ENCODE peak calls at places on chromosomes 2 and 18, in nine cellular contexts. One of them, this sample, is unnamed.

GRCh38 chr2:42962521-42962953 is 170.2 kb upstream of the HAAO start:
- DNase-seq in SJSA1: no peak
- DNase-seq in uterus: peak; percentile 52
- DNase-seq in endodermal cell: peak; percentile 40
- DNase-seq in ovary: no peak
- DNase-seq in IMR-90: peak; percentile 39
- DNase-seq in fibroblast of mammary gland: peak; percentile 52
- DNase-seq in left ventricle myocardium inferior: no peak
- DNase-seq in fibroblast of pulmonary artery: peak; percentile 46
- DNase-seq in this sample: no peak

GRCh38 chr18:61545281-61546245 is 212.3 kb downstream of the CDH20 start:
- DNase-seq in SJSA1: no peak
- DNase-seq in uterus: no peak
- DNase-seq in endodermal cell: no peak
- DNase-seq in ovary: no peak
- DNase-seq in IMR-90: no peak
- DNase-seq in fibroblast of mammary gland: no peak
- DNase-seq in left ventricle myocardium inferior: no peak
- DNase-seq in fibroblast of pulmonary artery: no peak
- DNase-seq in this sample: no peak

GRCh38 chr18:73980289-73980979 is 167.2 kb downstream of the FBXO15 start:
- DNase-seq in SJSA1: no peak
- DNase-seq in uterus: no peak
- DNase-seq in endodermal cell: peak; percentile 88
- DNase-seq in ovary: no peak
- DNase-seq in IMR-90: peak; percentile 25
- DNase-seq in fibroblast of mammary gland: peak; percentile 51
- DNase-seq in left ventricle myocardium inferior: no peak
- DNase-seq in fibroblast of pulmonary artery: peak; percentile 22
- DNase-seq in this sample: peak; percentile 27

GRCh38 chr2:84395819-84396218 is 63.3 kb downstream of the SUCLG1 start:
- DNase-seq in SJSA1: no peak
- DNase-seq in uterus: no peak
- DNase-seq in endodermal cell: no peak
- DNase-seq in ovary: no peak
- DNase-seq in IMR-90: peak; percentile 82
- DNase-seq in fibroblast of mammary gland: peak; percentile 56
- DNase-seq in left ventricle myocardium inferior: no peak
- DNase-seq in fibroblast of pulmonary artery: no peak
- DNase-seq in this sample: no peak

GRCh38 chr18:75074196-75075015 is 134.5 kb downstream of the PTGR3 start:
- DNase-seq in SJSA1: no peak
- DNase-seq in uterus: no peak
- DNase-seq in endodermal cell: no peak
- DNase-seq in ovary: no peak
- DNase-seq in IMR-90: no peak
- DNase-seq in fibroblast of mammary gland: no peak
- DNase-seq in left ventricle myocardium inferior: no peak
- DNase-seq in fibroblast of pulmonary artery: no peak
- DNase-seq in this sample: no peak

GRCh38 chr2:67156796-67157195 is 240.3 kb upstream of the ETAA1 start:
- DNase-seq in SJSA1: no peak
- DNase-seq in uterus: no peak
- DNase-seq in endodermal cell: no peak
- DNase-seq in ovary: no peak
- DNase-seq in IMR-90: no peak
- DNase-seq in fibroblast of mammary gland: no peak
- DNase-seq in left ventricle myocardium inferior: no peak
- DNase-seq in fibroblast of pulmonary artery: no peak
- DNase-seq in this sample: no peak

GRCh38 chr2:44582363-44583008 is 220.7 kb downstream of the CAMKMT start:
- DNase-seq in SJSA1: no peak
- DNase-seq in uterus: no peak
- DNase-seq in endodermal cell: no peak
- DNase-seq in ovary: no peak
- DNase-seq in IMR-90: peak; percentile 25
- DNase-seq in fibroblast of mammary gland: peak; percentile 58
- DNase-seq in left ventricle myocardium inferior: no peak
- DNase-seq in fibroblast of pulmonary artery: peak; percentile 53
- DNase-seq in this sample: no peak

GRCh38 chr2:120513776-120514357 is 167.9 kb downstream of the INHBB start:
- DNase-seq in SJSA1: no peak
- DNase-seq in uterus: no peak
- DNase-seq in endodermal cell: no peak
- DNase-seq in ovary: no peak
- DNase-seq in IMR-90: no peak
- DNase-seq in fibroblast of mammary gland: no peak
- DNase-seq in left ventricle myocardium inferior: no peak
- DNase-seq in fibroblast of pulmonary artery: no peak
- DNase-seq in this sample: no peak

GRCh38 chr2:9908639-9909038 is 42.9 kb upstream of the GRHL1 start:
- DNase-seq in SJSA1: no peak
- DNase-seq in uterus: no peak
- DNase-seq in endodermal cell: no peak
- DNase-seq in ovary: no peak
- DNase-seq in IMR-90: no peak
- DNase-seq in fibroblast of mammary gland: no peak
- DNase-seq in left ventricle myocardium inferior: no peak
- DNase-seq in fibroblast of pulmonary artery: no peak
- DNase-seq in this sample: no peak

GRCh38 chr18:9466911-9467310 is 8.4 kb upstream of the RALBP1 start:
- DNase-seq in SJSA1: no peak
- DNase-seq in uterus: no peak
- DNase-seq in endodermal cell: no peak
- DNase-seq in ovary: no peak
- DNase-seq in IMR-90: no peak
- DNase-seq in fibroblast of mammary gland: peak; percentile 27
- DNase-seq in left ventricle myocardium inferior: no peak
- DNase-seq in fibroblast of pulmonary artery: peak; percentile 33
- DNase-seq in this sample: no peak

GRCh38 chr18:32919799-32920198 is 147.0 kb upstream of the KLHL14 start:
- DNase-seq in SJSA1: no peak
- DNase-seq in uterus: no peak
- DNase-seq in endodermal cell: peak; percentile 87
- DNase-seq in ovary: no peak
- DNase-seq in IMR-90: no peak
- DNase-seq in fibroblast of mammary gland: peak; percentile 56
- DNase-seq in left ventricle myocardium inferior: no peak
- DNase-seq in fibroblast of pulmonary artery: peak; percentile 3
- DNase-seq in this sample: peak; percentile 39

GRCh38 chr2:205972113-205972512 is 113.9 kb downstream of the INO80D start:
- DNase-seq in SJSA1: no peak
- DNase-seq in uterus: no peak
- DNase-seq in endodermal cell: no peak
- DNase-seq in ovary: no peak
- DNase-seq in IMR-90: no peak
- DNase-seq in fibroblast of mammary gland: no peak
- DNase-seq in left ventricle myocardium inferior: no peak
- DNase-seq in fibroblast of pulmonary artery: no peak
- DNase-seq in this sample: no peak

GRCh38 chr2:190973262-190973661 is 40.7 kb downstream of the STAT1 start:
- DNase-seq in SJSA1: no peak
- DNase-seq in uterus: no peak
- DNase-seq in endodermal cell: no peak
- DNase-seq in ovary: no peak
- DNase-seq in IMR-90: no peak
- DNase-seq in fibroblast of mammary gland: no peak
- DNase-seq in left ventricle myocardium inferior: no peak
- DNase-seq in fibroblast of pulmonary artery: no peak
- DNase-seq in this sample: no peak

GRCh38 chr2:53490659-53491058 is 276.9 kb upstream of the CHAC2 start:
- DNase-seq in SJSA1: peak; percentile 48
- DNase-seq in uterus: peak; percentile 77
- DNase-seq in endodermal cell: no peak
- DNase-seq in ovary: peak; percentile 38
- DNase-seq in IMR-90: peak; percentile 85
- DNase-seq in fibroblast of mammary gland: peak; percentile 61
- DNase-seq in left ventricle myocardium inferior: peak; percentile 23
- DNase-seq in fibroblast of pulmonary artery: peak; percentile 59
- DNase-seq in this sample: no peak

GRCh38 chr18:12884521-12885323 is 685 bp upstream of the PTPN2 start:
- DNase-seq in SJSA1: no peak
- DNase-seq in uterus: no peak
- DNase-seq in endodermal cell: no peak
- DNase-seq in ovary: no peak
- DNase-seq in IMR-90: no peak
- DNase-seq in fibroblast of mammary gland: no peak
- DNase-seq in left ventricle myocardium inferior: no peak
- DNase-seq in fibroblast of pulmonary artery: peak; percentile 18
- DNase-seq in this sample: no peak

GRCh38 chr2:48483916-48484315 is 46.0 kb upstream of the STON1 start:
- DNase-seq in SJSA1: no peak
- DNase-seq in uterus: peak; percentile 49
- DNase-seq in endodermal cell: no peak
- DNase-seq in ovary: no peak
- DNase-seq in IMR-90: peak; percentile 91
- DNase-seq in fibroblast of mammary gland: peak; percentile 84
- DNase-seq in left ventricle myocardium inferior: no peak
- DNase-seq in fibroblast of pulmonary artery: peak; percentile 95
- DNase-seq in this sample: no peak

GRCh38 chr2:54065411-54065810 is 50.0 kb upstream of the ACYP2 start:
- DNase-seq in SJSA1: peak; percentile 78
- DNase-seq in uterus: no peak
- DNase-seq in endodermal cell: no peak
- DNase-seq in ovary: no peak
- DNase-seq in IMR-90: peak; percentile 98
- DNase-seq in fibroblast of mammary gland: peak; percentile 89
- DNase-seq in left ventricle myocardium inferior: no peak
- DNase-seq in fibroblast of pulmonary artery: no peak
- DNase-seq in this sample: no peak

GRCh38 chr2:115691409-115691808 is 1249.0 kb downstream of the DPP10 start:
- DNase-seq in SJSA1: no peak
- DNase-seq in uterus: no peak
- DNase-seq in endodermal cell: no peak
- DNase-seq in ovary: no peak
- DNase-seq in IMR-90: no peak
- DNase-seq in fibroblast of mammary gland: no peak
- DNase-seq in left ventricle myocardium inferior: no peak
- DNase-seq in fibroblast of pulmonary artery: no peak
- DNase-seq in this sample: no peak

GRCh38 chr2:230592775-230593174 is 119.9 kb upstream of the CAB39 start:
- DNase-seq in SJSA1: no peak
- DNase-seq in uterus: no peak
- DNase-seq in endodermal cell: no peak
- DNase-seq in ovary: no peak
- DNase-seq in IMR-90: no peak
- DNase-seq in fibroblast of mammary gland: no peak
- DNase-seq in left ventricle myocardium inferior: no peak
- DNase-seq in fibroblast of pulmonary artery: no peak
- DNase-seq in this sample: no peak

GRCh38 chr2:31382452-31383120 is 32.0 kb downstream of the XDH start:
- DNase-seq in SJSA1: no peak
- DNase-seq in uterus: no peak
- DNase-seq in endodermal cell: peak; percentile 66
- DNase-seq in ovary: no peak
- DNase-seq in IMR-90: peak; percentile 79
- DNase-seq in fibroblast of mammary gland: peak; percentile 57
- DNase-seq in left ventricle myocardium inferior: no peak
- DNase-seq in fibroblast of pulmonary artery: no peak
- DNase-seq in this sample: peak; percentile 27

GRCh38 chr2:65788556-65788955 is 356.2 kb upstream of the SPRED2 start:
- DNase-seq in SJSA1: no peak
- DNase-seq in uterus: no peak
- DNase-seq in endodermal cell: no peak
- DNase-seq in ovary: no peak
- DNase-seq in IMR-90: no peak
- DNase-seq in fibroblast of mammary gland: no peak
- DNase-seq in left ventricle myocardium inferior: no peak
- DNase-seq in fibroblast of pulmonary artery: no peak
- DNase-seq in this sample: no peak

GRCh38 chr2:99756059-99756458 is 266.2 kb upstream of the REV1 start:
- DNase-seq in SJSA1: no peak
- DNase-seq in uterus: no peak
- DNase-seq in endodermal cell: peak; percentile 53
- DNase-seq in ovary: no peak
- DNase-seq in IMR-90: no peak
- DNase-seq in fibroblast of mammary gland: no peak
- DNase-seq in left ventricle myocardium inferior: no peak
- DNase-seq in fibroblast of pulmonary artery: no peak
- DNase-seq in this sample: no peak
- H3K4me3 ChIP-seq in SJSA1: no peak overlapping the region
- H3K4me3 ChIP-seq in uterus: no peak overlapping the region
- H3K4me3 ChIP-seq in endodermal cell: no peak overlapping the region
- H3K4me3 ChIP-seq in ovary: no peak overlapping the region
- H3K4me3 ChIP-seq in IMR-90: no peak overlapping the region
- H3K4me3 ChIP-seq in fibroblast of mammary gland: no peak overlapping the region
- H3K4me3 ChIP-seq in left ventricle myocardium inferior: no peak overlapping the region
- H3K4me3 ChIP-seq in fibroblast of pulmonary artery: no peak overlapping the region
- H3K4me3 ChIP-seq in this sample: no peak overlapping the region

GRCh38 chr2:197297772-197298318 is 12.7 kb downstream of the ANKRD44 start:
- DNase-seq in SJSA1: no peak
- DNase-seq in uterus: no peak
- DNase-seq in endodermal cell: no peak
- DNase-seq in ovary: no peak
- DNase-seq in IMR-90: no peak
- DNase-seq in fibroblast of mammary gland: no peak
- DNase-seq in left ventricle myocardium inferior: no peak
- DNase-seq in fibroblast of pulmonary artery: no peak
- DNase-seq in this sample: no peak
- H3K4me3 ChIP-seq in SJSA1: no peak overlapping the region
- H3K4me3 ChIP-seq in uterus: no peak overlapping the region
- H3K4me3 ChIP-seq in endodermal cell: no peak overlapping the region
- H3K4me3 ChIP-seq in ovary: no peak overlapping the region
- H3K4me3 ChIP-seq in IMR-90: no peak overlapping the region
- H3K4me3 ChIP-seq in fibroblast of mammary gland: no peak overlapping the region
- H3K4me3 ChIP-seq in left ventricle myocardium inferior: no peak overlapping the region
- H3K4me3 ChIP-seq in fibroblast of pulmonary artery: no peak overlapping the region
- H3K4me3 ChIP-seq in this sample: no peak overlapping the region

DNA sequence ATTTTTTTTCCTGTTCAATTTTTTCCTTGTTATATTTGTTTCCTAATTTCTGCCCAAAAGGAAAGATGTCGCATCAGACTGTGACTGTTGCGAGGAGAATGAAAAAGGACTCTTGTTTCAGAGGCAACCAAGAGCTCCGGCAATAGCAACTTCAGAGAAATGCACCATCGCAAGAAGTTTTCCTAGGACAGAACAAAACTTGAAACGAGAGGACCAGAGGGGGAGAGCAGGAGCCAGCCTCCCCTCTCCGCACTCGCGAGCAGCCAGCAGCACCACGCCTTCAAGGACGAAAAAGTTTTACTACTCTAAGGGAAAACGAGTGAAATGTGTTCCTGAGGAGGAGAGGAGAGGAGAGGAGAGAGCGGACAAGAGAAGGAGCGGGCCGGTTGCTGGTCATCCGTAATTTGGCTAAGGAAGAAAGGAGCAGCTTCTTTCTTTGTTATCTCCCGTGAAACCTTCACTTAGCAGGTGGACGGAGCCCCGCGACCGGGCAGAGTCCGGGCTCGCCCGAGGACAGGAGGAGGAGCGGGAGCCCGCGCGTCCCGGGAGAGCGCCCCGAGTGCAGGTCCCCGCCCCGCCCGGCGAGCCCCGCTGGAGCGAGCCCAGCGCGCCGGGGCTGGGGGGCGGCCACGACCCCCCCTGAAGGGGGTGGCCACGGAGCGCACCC is 725 bp downstream of the POU3F3 start:
- DNase-seq in SJSA1: no peak
- DNase-seq in uterus: no peak
- DNase-seq in endodermal cell: peak; percentile 65
- DNase-seq in ovary: no peak
- DNase-seq in IMR-90: no peak
- DNase-seq in fibroblast of mammary gland: no peak
- DNase-seq in left ventricle myocardium inferior: no peak
- DNase-seq in fibroblast of pulmonary artery: no peak
- DNase-seq in this sample: no peak
- H3K4me3 ChIP-seq in SJSA1: no peak overlapping the region
- H3K4me3 ChIP-seq in uterus: no peak overlapping the region
- H3K4me3 ChIP-seq in endodermal cell: peak overlapping the region; percentile 77
- H3K4me3 ChIP-seq in ovary: no peak overlapping the region
- H3K4me3 ChIP-seq in IMR-90: no peak overlapping the region
- H3K4me3 ChIP-seq in fibroblast of mammary gland: no peak overlapping the region
- H3K4me3 ChIP-seq in left ventricle myocardium inferior: peak overlapping the region; percentile 62
- H3K4me3 ChIP-seq in fibroblast of pulmonary artery: no peak overlapping the region
- H3K4me3 ChIP-seq in this sample: peak overlapping the region; percentile 13

GRCh38 chr2:160970052-160970846 is 190.0 kb upstream of the TANK start:
- DNase-seq in SJSA1: peak; percentile 50
- DNase-seq in uterus: peak; percentile 30
- DNase-seq in endodermal cell: peak; percentile 69
- DNase-seq in ovary: peak; percentile 27
- DNase-seq in IMR-90: peak; percentile 82
- DNase-seq in fibroblast of mammary gland: peak; percentile 83
- DNase-seq in left ventricle myocardium inferior: no peak
- DNase-seq in fibroblast of pulmonary artery: peak; percentile 93
- DNase-seq in this sample: peak; percentile 67
- H3K4me3 ChIP-seq in SJSA1: peak overlapping the region; percentile 7
- H3K4me3 ChIP-seq in uterus: no peak overlapping the region
- H3K4me3 ChIP-seq in endodermal cell: no peak overlapping the region
- H3K4me3 ChIP-seq in ovary: no peak overlapping the region
- H3K4me3 ChIP-seq in IMR-90: no peak overlapping the region
- H3K4me3 ChIP-seq in fibroblast of mammary gland: peak overlapping the region; percentile 5
- H3K4me3 ChIP-seq in left ventricle myocardium inferior: peak overlapping the region; percentile 53
- H3K4me3 ChIP-seq in fibroblast of pulmonary artery: no peak overlapping the region
- H3K4me3 ChIP-seq in this sample: no peak overlapping the region

This sample was measured in iPS DF 6.9.